ENCODE peak calls at places on chromosomes 3 and 15, in seven cellular contexts. W is Right ventricle myocardium inferior; S is AG10803; A is A549; P is AG08395; L is activated CD4-positive, alpha-beta T cell treated with anti-CD3 and anti-CD28 coated beads for 1 hour; X is cardiac fibroblast. U is an unnamed sample.
A peak's percentile ranks its signal among the peaks of the same experiment; 100 is the strongest.

GRCh38 chr3:93961489-93961888 is 12.2 kb downstream of the PROS1 start:
- DNase-seq in W (no peak), S (no peak), A (no peak), P (no peak), L (no peak), X (no peak), U (no peak)

GRCh38 chr3:82055792-82056191 is 294.3 kb upstream of the GBE1 start:
- DNase-seq in W (no peak), S (peak; percentile 1), A (no peak), P (no peak), L (no peak), X (peak; percentile 18), U (no peak)

GRCh38 chr15:28978661-28979060 is 92.9 kb downstream of the APBA2 start:
- DNase-seq in W (no peak), S (no peak), A (no peak), P (no peak), L (no peak), X (no peak), U (no peak)

GRCh38 chr3:170307998-170308398 is 49.5 kb upstream of the SKIL start:
- DNase-seq in W (no peak), S (peak; percentile 5), A (peak; percentile 35), P (no peak), L (no peak), X (peak; percentile 58), U (no peak)

GRCh38 chr3:123201223-123201556 is 553 bp upstream of the SEC22A start:
- DNase-seq in W (no peak), S (no peak), A (no peak), P (no peak), L (no peak), X (no peak), U (no peak)

GRCh38 chr3:184314700-184315505 is 497 bp downstream of the EIF4G1 start:
- DNase-seq in W (peak; percentile 93), S (peak; percentile 86), A (no peak), P (peak; percentile 85), L (peak; percentile 50), X (peak; percentile 79), U (peak; percentile 89)

GRCh38 chr15:71106802-71107500 is 8.3 kb upstream of the THSD4 start:
- DNase-seq in W (no peak), S (no peak), A (no peak), P (no peak), L (no peak), X (no peak), U (no peak)

GRCh38 chr3:139559541-139559940 is 20.0 kb upstream of the RBP1 start:
- DNase-seq in W (no peak), S (peak; percentile 13), A (no peak), P (peak; percentile 25), L (no peak), X (peak; percentile 40), U (no peak)

GRCh38 chr3:153445817-153446216 is 283.8 kb downstream of the RAP2B start:
- DNase-seq in W (no peak), S (no peak), A (no peak), P (no peak), L (no peak), X (no peak), U (no peak)

GRCh38 chr3:42639192-42639591 is 14.3 kb upstream of the ZBTB47 start:
- DNase-seq in W (no peak), S (no peak), A (no peak), P (no peak), L (no peak), X (no peak), U (no peak)

GRCh38 chr15:85667491-85668424 is 127.0 kb downstream of the KLHL25 start:
- DNase-seq in W (no peak), S (peak; percentile 99), A (peak; percentile 80), P (peak; percentile 90), L (peak; percentile 39), X (peak; percentile 99), U (peak; percentile 81)

GRCh38 chr3:134685881-134686802 is 35.3 kb upstream of the KY start:
- DNase-seq in W (no peak), S (peak; percentile 79), A (no peak), P (peak; percentile 80), L (no peak), X (peak; percentile 86), U (peak; percentile 61)

GRCh38 chr3:197809356-197810020 is 18.4 kb downstream of the LRCH3 start:
- DNase-seq in W (no peak), S (peak; percentile 93), A (no peak), P (peak; percentile 75), L (no peak), X (peak; percentile 85), U (peak; percentile 53)

GRCh38 chr3:105930733-105931132 is 61.9 kb upstream of the CBLB start:
- DNase-seq in W (no peak), S (no peak), A (no peak), P (no peak), L (no peak), X (no peak), U (no peak)

GRCh38 chr3:160473233-160473632 is 23.6 kb upstream of the TRIM59 start:
- DNase-seq in W (no peak), S (peak; percentile 98), A (no peak), P (peak; percentile 79), L (no peak), X (peak; percentile 87), U (peak; percentile 44)

GRCh38 chr3:161072076-161072697 is 33.0 kb downstream of the B3GALNT1 start:
- DNase-seq in W (no peak), S (no peak), A (no peak), P (no peak), L (no peak), X (no peak), U (no peak)

GRCh38 chr15:28082891-28083688 is 16.0 kb downstream of the OCA2 start:
- DNase-seq in W (no peak), S (no peak), A (no peak), P (no peak), L (no peak), X (no peak), U (no peak)

GRCh38 chr15:74829500-74829899 is 3.1 kb downstream of the CPLX3 start:
- DNase-seq in W (no peak), S (peak; percentile 5), A (no peak), P (peak; percentile 40), L (no peak), X (peak; percentile 49), U (peak; percentile 76)

GRCh38 chr3:19425825-19426224 is 277.5 kb downstream of the KCNH8 start:
- DNase-seq in W (no peak), S (no peak), A (no peak), P (no peak), L (no peak), X (no peak), U (no peak)

GRCh38 chr3:45064512-45065372 is 38.6 kb downstream of the CLEC3B start:
- DNase-seq in W (no peak), S (peak; percentile 74), A (no peak), P (no peak), L (no peak), X (peak; percentile 84), U (no peak)

GRCh38 chr3:186038360-186038759 is 70.5 kb downstream of the ETV5 start:
- DNase-seq in W (no peak), S (no peak), A (no peak), P (no peak), L (no peak), X (no peak), U (no peak)

GRCh38 chr15:37425541-37425940 is 325.2 kb upstream of the MEIS2 start:
- DNase-seq in W (no peak), S (peak; percentile 1), A (no peak), P (no peak), L (no peak), X (peak; percentile 5), U (no peak)

GRCh38 chr3:53726654-53727053 is 119.6 kb downstream of the CHDH start:
- DNase-seq in W (no peak), S (no peak), A (no peak), P (no peak), L (no peak), X (no peak), U (no peak)

GRCh38 chr3:23202203-23202920 is 765 bp upstream of the UBE2E2 start:
- DNase-seq in W (peak; percentile 82), S (peak; percentile 32), A (no peak), P (peak; percentile 25), L (no peak), X (peak; percentile 23), U (no peak)

GRCh38 chr3:20747736-20748135 is 561.7 kb upstream of the SGO1 start:
- DNase-seq in W (no peak), S (peak; percentile 74), A (no peak), P (peak; percentile 11), L (no peak), X (no peak), U (no peak)

GRCh38 chr3:72909591-72909990 is 21.7 kb downstream of the GXYLT2 start:
- DNase-seq in W (no peak), S (no peak), A (no peak), P (no peak), L (no peak), X (no peak), U (no peak)

GRCh38 chr3:27559835-27560234 is 75.7 kb upstream of the SLC4A7 start:
- DNase-seq in W (no peak), S (peak; percentile 88), A (no peak), P (peak; percentile 81), L (no peak), X (peak; percentile 73), U (peak; percentile 53)

GRCh38 chr3:171384101-171384891 is 75.9 kb downstream of the TNIK start:
- DNase-seq in W (no peak), S (no peak), A (no peak), P (no peak), L (no peak), X (peak; percentile 44), U (no peak)

GRCh38 chr15:25762015-25762662 is 101.0 kb downstream of the ATP10A start:
- DNase-seq in W (no peak), S (no peak), A (no peak), P (no peak), L (no peak), X (peak; percentile 18), U (no peak)

GRCh38 chr15:78684645-78685044 is 43.6 kb upstream of the CHRNB4 start:
- DNase-seq in W (no peak), S (no peak), A (no peak), P (no peak), L (no peak), X (no peak), U (no peak)

GRCh38 chr15:61467823-61468222 is 238.7 kb upstream of the RORA start:
- DNase-seq in W (no peak), S (no peak), A (no peak), P (no peak), L (no peak), X (no peak), U (no peak)

GRCh38 chr3:62335196-62335595 is 38.2 kb downstream of the FEZF2 start:
- DNase-seq in W (no peak), S (no peak), A (no peak), P (no peak), L (no peak), X (no peak), U (no peak)